ENCODE peak calls at places on chromosome 1, in ten cellular contexts. L, H, F, G, W, S, C, J, Q and O are unnamed samples.

GRCh38 chr1:86778510-86779218 is 74.3 kb downstream of the SH3GLB1 start:
- DNase-seq in L (no peak), H (no peak), F (no peak), G (no peak), W (peak), S (no peak), C (peak), J (no peak), Q (no peak), O (no peak)

GRCh38 chr1:67632811-67633478 is 52.1 kb upstream of the GADD45A start:
- DNase-seq in L (no peak), H (no peak), F (no peak), G (no peak), W (no peak), S (no peak), C (no peak), J (no peak), Q (no peak), O (no peak)

GRCh38 chr1:101043776-101044175 is 18.2 kb upstream of the DPH5 start:
- DNase-seq in L (no peak), H (no peak), F (no peak), G (peak), W (peak), S (no peak), C (peak), J (no peak), Q (no peak), O (no peak)

GRCh38 chr1:107358611-107359342 is 217.9 kb downstream of the NTNG1 start:
- DNase-seq in L (no peak), H (no peak), F (no peak), G (no peak), W (no peak), S (no peak), C (peak), J (no peak), Q (no peak), O (no peak)

GRCh38 chr1:185652348-185652747 is 81.8 kb upstream of the HMCN1 start:
- DNase-seq in L (no peak), H (peak), F (no peak), G (no peak), W (no peak), S (no peak), C (no peak), J (no peak), Q (no peak), O (peak)

GRCh38 chr1:200699871-200700270 is 30.2 kb upstream of the DDX59 start:
- DNase-seq in L (no peak), H (no peak), F (peak), G (no peak), W (peak), S (no peak), C (no peak), J (no peak), Q (no peak), O (no peak)

GRCh38 chr1:232225336-232226131 is 404.4 kb downstream of the SIPA1L2 start:
- DNase-seq in L (no peak), H (no peak), F (no peak), G (no peak), W (no peak), S (no peak), C (no peak), J (no peak), Q (no peak), O (no peak)

GRCh38 chr1:24277420-24278169 is 41.6 kb upstream of the GRHL3 start:
- DNase-seq in L (no peak), H (no peak), F (no peak), G (no peak), W (peak), S (no peak), C (peak), J (peak), Q (no peak), O (no peak)

GRCh38 chr1:46171872-46172271 is 3.0 kb upstream of the TSPAN1 start:
- DNase-seq in L (peak), H (no peak), F (no peak), G (no peak), W (no peak), S (no peak), C (no peak), J (no peak), Q (no peak), O (no peak)

GRCh38 chr1:46171351-46171750 is 3.5 kb upstream of the TSPAN1 start:
- DNase-seq in L (no peak), H (no peak), F (no peak), G (no peak), W (no peak), S (no peak), C (no peak), J (no peak), Q (no peak), O (no peak)

GRCh38 chr1:46168463-46168862 is 6.4 kb upstream of the TSPAN1 start:
- DNase-seq in L (no peak), H (no peak), F (no peak), G (no peak), W (no peak), S (no peak), C (no peak), J (no peak), Q (no peak), O (no peak)

GRCh38 chr1:46169811-46170454 is 5.0 kb upstream of the TSPAN1 start:
- DNase-seq in L (no peak), H (no peak), F (no peak), G (no peak), W (no peak), S (no peak), C (no peak), J (no peak), Q (no peak), O (no peak)

GRCh38 chr1:46166521-46167462 is 8.1 kb upstream of the TSPAN1 start:
- DNase-seq in L (no peak), H (no peak), F (no peak), G (no peak), W (no peak), S (no peak), C (peak), J (peak), Q (peak), O (no peak)
- H3K4me3 ChIP-seq in L (peak), H (no peak), F (peak), G (peak), W (peak), S (peak), C (peak), J (peak), Q (peak), O (no peak)

GRCh38 chr1:220893701-220894024 is 14.4 kb downstream of the HLX start:
- DNase-seq in L (no peak), H (no peak), F (no peak), G (no peak), W (no peak), S (no peak), C (peak), J (no peak), Q (no peak), O (no peak)

GRCh38 chr1:220894025-220894923 is 15.0 kb downstream of the HLX start:
- DNase-seq in L (no peak), H (no peak), F (no peak), G (no peak), W (no peak), S (no peak), C (peak), J (no peak), Q (no peak), O (no peak)

GRCh38 chr1:220895412-220895946 is 16.2 kb downstream of the HLX start:
- DNase-seq in L (no peak), H (no peak), F (no peak), G (no peak), W (no peak), S (no peak), C (no peak), J (no peak), Q (no peak), O (no peak)

GRCh38 chr1:220896088-220896487 is 16.8 kb downstream of the HLX start:
- DNase-seq in L (no peak), H (no peak), F (no peak), G (no peak), W (no peak), S (no peak), C (no peak), J (no peak), Q (no peak), O (no peak)

DNA sequence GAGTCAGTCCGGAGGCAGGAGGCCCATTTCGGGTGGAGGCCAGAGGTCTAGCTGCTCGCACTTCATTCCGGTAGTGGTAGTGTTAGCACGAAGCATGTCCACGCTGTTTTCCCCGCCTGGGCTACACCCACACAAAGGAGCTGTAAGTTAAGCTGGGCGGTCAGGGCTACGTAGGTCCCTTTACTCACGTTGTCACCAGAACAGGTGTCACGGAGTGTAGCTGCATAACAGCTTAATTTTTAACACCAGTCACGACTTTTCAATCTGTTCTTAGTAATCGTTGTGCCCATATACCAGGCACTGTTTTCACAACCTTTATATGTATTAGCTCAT is 15.6 kb downstream of the HLX start:
- DNase-seq in L (no peak), H (no peak), F (no peak), G (no peak), W (no peak), S (no peak), C (no peak), J (no peak), Q (no peak), O (no peak)
- H3K4me3 ChIP-seq in L (no peak), H (no peak), F (no peak), G (no peak), W (no peak), S (no peak), C (no peak), J (no peak), Q (no peak), O (no peak)

DNA sequence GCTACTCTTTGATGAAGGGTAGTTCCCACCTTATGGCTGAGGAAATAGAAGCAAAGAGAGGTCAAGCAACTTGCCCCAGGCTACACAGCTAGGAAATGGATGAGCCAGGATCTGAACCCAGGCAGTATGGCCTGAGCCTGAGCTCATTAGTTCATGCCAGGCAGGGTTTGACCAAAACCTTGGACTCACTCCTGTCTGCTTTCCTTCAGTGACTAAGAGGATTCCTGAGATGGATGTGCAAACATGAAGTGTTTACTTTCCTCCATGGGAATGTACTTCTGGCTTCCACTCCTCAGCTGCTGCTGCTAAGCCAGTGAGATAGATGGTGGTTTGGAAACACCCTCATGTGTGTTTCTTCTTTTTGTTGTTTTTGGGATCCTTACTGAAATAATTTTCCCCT is 35.1 kb upstream of the ERRFI1 start:
- DNase-seq in L (peak), H (peak), F (peak), G (peak), W (peak), S (no peak), C (peak), J (peak), Q (no peak), O (no peak)
- H3K4me3 ChIP-seq in L (no peak), H (no peak), F (no peak), G (no peak), W (no peak), S (no peak), C (no peak), J (no peak), Q (no peak), O (no peak)

DNA sequence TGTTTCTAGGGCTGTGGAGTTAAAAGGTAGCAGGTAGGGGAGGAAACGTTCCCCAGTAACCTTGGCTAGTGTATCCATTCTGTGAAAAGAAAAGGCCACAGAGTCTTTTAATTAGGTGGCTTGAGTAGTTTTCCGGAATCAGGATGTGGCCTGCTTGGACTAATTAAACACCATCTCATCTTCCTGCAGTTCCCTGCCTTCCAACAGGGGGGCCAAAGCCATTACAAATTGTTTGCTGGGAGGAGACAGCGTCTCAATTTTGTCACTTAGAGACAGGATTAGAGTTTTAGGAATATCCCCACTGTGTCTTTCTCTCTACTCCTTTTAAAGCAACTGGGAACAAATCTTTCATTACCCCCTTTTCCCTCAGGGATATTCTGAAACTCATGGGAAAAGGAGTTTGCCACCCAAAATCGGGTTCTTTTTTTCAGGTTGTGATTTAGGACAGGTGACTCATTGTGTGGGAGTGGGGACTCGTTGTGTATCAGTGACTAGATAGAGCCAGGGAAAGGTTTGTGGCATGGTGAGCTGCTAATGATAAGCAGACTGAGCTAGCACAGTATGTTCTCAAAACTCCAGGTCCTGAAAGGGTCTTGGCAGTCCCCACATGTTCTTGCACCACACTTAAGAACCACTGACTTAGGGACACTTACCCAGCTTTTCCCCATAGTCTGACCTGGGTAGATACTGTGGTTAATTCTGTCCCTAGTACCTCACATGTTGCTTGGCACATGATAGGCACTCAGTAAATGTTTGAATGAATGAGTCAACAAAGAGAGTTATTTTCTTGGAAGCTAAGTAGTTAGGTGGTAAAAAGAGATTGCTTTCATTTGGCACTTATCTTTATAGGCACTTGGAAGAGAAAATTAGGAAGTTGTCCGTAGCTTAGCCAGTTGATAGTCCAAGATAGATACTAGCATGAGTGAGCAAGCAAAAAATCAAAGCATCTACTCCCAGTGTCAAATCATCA is 22.5 kb downstream of the INTS3 start:
- DNase-seq in L (no peak), H (no peak), F (no peak), G (no peak), W (no peak), S (no peak), C (peak), J (no peak), Q (no peak), O (no peak)
- H3K4me3 ChIP-seq in L (no peak), H (no peak), F (no peak), G (no peak), W (no peak), S (no peak), C (no peak), J (no peak), Q (no peak), O (no peak)

GRCh38 chr1:217029311-217030157 is 306.3 kb upstream of the ESRRG start:
- DNase-seq in L (peak), H (no peak), F (peak), G (peak), W (peak), S (no peak), C (peak), J (no peak), Q (no peak), O (no peak)
- H3K4me3 ChIP-seq in L (peak), H (no peak), F (no peak), G (no peak), W (no peak), S (no peak), C (no peak), J (no peak), Q (no peak), O (no peak)

DNA sequence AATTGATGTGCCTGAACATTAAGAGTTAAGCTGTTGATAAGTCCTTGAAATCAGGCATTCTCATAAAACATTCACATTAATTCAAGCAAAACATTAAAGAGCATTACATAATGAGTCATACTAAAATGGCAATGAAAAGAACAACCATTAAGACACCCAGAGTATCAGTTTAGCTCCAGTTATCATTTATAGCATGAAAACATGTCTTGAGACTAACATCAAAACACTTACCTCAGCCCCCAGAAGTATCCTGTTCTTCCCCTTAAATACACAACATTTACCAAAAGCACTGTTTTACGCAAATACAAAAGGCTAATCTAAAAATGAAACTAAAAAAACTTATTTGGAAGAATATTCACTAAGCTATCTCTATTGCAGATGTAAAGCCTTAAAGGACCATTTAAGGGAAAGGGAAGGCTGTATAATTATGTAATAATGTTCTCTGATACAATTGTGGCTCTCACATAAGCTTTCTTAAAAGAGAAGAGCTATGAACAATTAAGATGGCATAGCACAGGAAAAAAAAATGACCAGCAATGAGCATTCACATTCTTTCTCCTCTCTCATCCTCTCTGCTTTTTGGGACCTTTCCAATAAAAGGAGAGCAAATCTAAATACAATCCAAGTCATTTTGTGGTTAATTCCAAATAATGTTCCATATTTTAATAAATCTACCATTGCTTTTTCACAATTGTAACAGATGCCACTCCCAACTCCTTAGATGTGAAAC is 23.7 kb downstream of the SMYD3 start:
- DNase-seq in L (no peak), H (no peak), F (no peak), G (no peak), W (peak), S (no peak), C (peak), J (no peak), Q (no peak), O (no peak)
- H3K4me3 ChIP-seq in L (no peak), H (no peak), F (peak), G (no peak), W (no peak), S (no peak), C (peak), J (no peak), Q (no peak), O (no peak)

GRCh38 chr1:10610901-10611600 is 136.3 kb downstream of the PEX14 start:
- DNase-seq in L (no peak), H (no peak), F (no peak), G (no peak), W (peak), S (no peak), C (peak), J (no peak), Q (no peak), O (no peak)

GRCh38 chr1:10614377-10615225 is 139.9 kb downstream of the PEX14 start:
- DNase-seq in L (no peak), H (no peak), F (no peak), G (no peak), W (no peak), S (no peak), C (no peak), J (no peak), Q (no peak), O (no peak)

GRCh38 chr1:10613861-10614260 is 139.1 kb downstream of the PEX14 start:
- DNase-seq in L (no peak), H (no peak), F (no peak), G (no peak), W (no peak), S (no peak), C (no peak), J (no peak), Q (no peak), O (no peak)

GRCh38 chr1:10613340-10613739 is 138.6 kb downstream of the PEX14 start:
- DNase-seq in L (no peak), H (no peak), F (no peak), G (no peak), W (no peak), S (no peak), C (no peak), J (no peak), Q (no peak), O (no peak)

GRCh38 chr1:10612446-10613160 is 137.9 kb downstream of the PEX14 start:
- DNase-seq in L (no peak), H (no peak), F (no peak), G (no peak), W (no peak), S (no peak), C (no peak), J (no peak), Q (no peak), O (no peak)
- H3K4me3 ChIP-seq in L (no peak), H (no peak), F (no peak), G (no peak), W (no peak), S (no peak), C (no peak), J (no peak), Q (no peak), O (no peak)